ENCODE peak calls at places on chromosomes 2 and 18, in five cellular contexts. N, D, P, G and X are unnamed samples.

GRCh38 chr2:120243211-120243610 is 9.4 kb upstream of the RALB start:
- DNase-seq in N (peak), D (no peak), P (peak), G (no peak), X (no peak)

GRCh38 chr2:196101325-196101981 is 32.8 kb upstream of the DNAH7 start:
- DNase-seq in N (peak), D (no peak), P (peak), G (no peak), X (no peak)

GRCh38 chr2:79530443-79530842 is 17.6 kb downstream of the CTNNA2 start:
- DNase-seq in N (no peak), D (no peak), P (peak), G (no peak), X (no peak)

GRCh38 chr18:24826605-24827004 is 366.2 kb downstream of the HRH4 start:
- DNase-seq in N (no peak), D (no peak), P (no peak), G (no peak), X (no peak)

GRCh38 chr2:120538691-120539420 is 192.9 kb downstream of the INHBB start:
- DNase-seq in N (no peak), D (no peak), P (no peak), G (no peak), X (no peak)

GRCh38 chr2:37654932-37655331 is 16.5 kb downstream of the CDC42EP3 start:
- DNase-seq in N (peak), D (no peak), P (no peak), G (no peak), X (no peak)

GRCh38 chr2:6224267-6224666 is 532.1 kb downstream of the SOX11 start:
- DNase-seq in N (no peak), D (no peak), P (no peak), G (no peak), X (peak)

GRCh38 chr2:160742679-160743078 is 249.1 kb upstream of the RBMS1 start:
- DNase-seq in N (peak), D (no peak), P (peak), G (no peak), X (no peak)

GRCh38 chr2:144267209-144267608 is 252.7 kb downstream of the ZEB2 start:
- DNase-seq in N (no peak), D (no peak), P (no peak), G (no peak), X (no peak)

GRCh38 chr2:142825861-142826260 is 51.6 kb upstream of the KYNU start:
- DNase-seq in N (no peak), D (no peak), P (peak), G (no peak), X (no peak)

GRCh38 chr2:217866457-217866856 is 136.3 kb downstream of the TNS1 start:
- DNase-seq in N (no peak), D (no peak), P (no peak), G (no peak), X (no peak)

GRCh38 chr18:49878567-49878966 is 65.2 kb upstream of the ACAA2 start:
- DNase-seq in N (peak), D (no peak), P (no peak), G (no peak), X (no peak)

GRCh38 chr2:37585295-37585908 is 86.0 kb downstream of the CDC42EP3 start:
- DNase-seq in N (no peak), D (no peak), P (no peak), G (no peak), X (no peak)

GRCh38 chr2:232870766-232871371 is 805 bp downstream of the SNORC start:
- DNase-seq in N (no peak), D (no peak), P (no peak), G (no peak), X (no peak)

GRCh38 chr2:30421551-30422436 is 25.3 kb upstream of the LCLAT1 start:
- DNase-seq in N (peak), D (no peak), P (peak), G (peak), X (no peak)

GRCh38 chr2:132415256-132416079 is 1.1 kb upstream of the GPR39 start:
- DNase-seq in N (peak), D (no peak), P (peak), G (no peak), X (no peak)

GRCh38 chr2:146992466-146992865 is 852.4 kb upstream of the ACVR2A start:
- DNase-seq in N (no peak), D (no peak), P (no peak), G (no peak), X (no peak)

DNA sequence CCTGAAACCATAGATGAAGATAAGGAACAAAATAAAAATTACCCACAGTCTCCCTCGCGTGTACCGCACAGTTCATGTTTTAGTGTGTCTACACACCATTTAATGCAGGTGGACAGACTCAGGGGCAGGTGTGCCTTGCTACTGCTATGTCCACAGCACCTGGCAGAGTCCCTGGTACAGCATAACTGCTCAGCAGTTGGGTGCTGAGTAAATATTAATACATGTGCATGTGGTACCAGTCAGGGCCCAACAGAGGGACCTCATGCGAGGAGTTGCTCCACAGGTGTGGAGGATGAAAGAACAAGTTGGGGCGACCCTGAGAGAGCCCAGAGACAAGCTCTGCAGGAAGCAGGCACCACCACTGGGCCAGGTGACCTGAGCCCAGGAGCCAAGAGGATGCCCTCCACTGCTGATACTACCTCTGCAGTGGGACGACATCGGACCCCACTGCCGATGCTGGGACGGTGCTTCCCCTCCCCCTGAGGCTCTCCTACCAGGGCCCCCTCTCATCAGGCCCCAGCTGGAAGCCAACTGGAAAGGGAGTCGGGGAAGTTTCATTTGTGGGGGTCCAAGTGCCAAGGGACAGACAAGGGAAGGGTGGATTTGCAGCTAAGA is 100.8 kb downstream of the NEDD4L start:
- DNase-seq in N (no peak), D (no peak), P (no peak), G (no peak), X (no peak)
- TF ChIP-seq CTCF in N (no peak), D (no peak), P (no peak), G (no peak), X (no peak)

GRCh38 chr2:46184794-46185583 is 112.2 kb upstream of the EPAS1 start:
- DNase-seq in N (no peak), D (no peak), P (no peak), G (no peak), X (no peak)
- TF ChIP-seq CTCF in N (peak), D (no peak), P (no peak), G (no peak), X (no peak)

GRCh38 chr2:219638217-219638947 is 11.0 kb downstream of the SLC4A3 start:
- DNase-seq in N (no peak), D (no peak), P (no peak), G (no peak), X (no peak)
- TF ChIP-seq CTCF in N (no peak), D (no peak), P (peak), G (no peak), X (no peak)

GRCh38 chr18:26459340-26459739 is 89.0 kb downstream of the KCTD1 start:
- DNase-seq in N (no peak), D (no peak), P (no peak), G (no peak), X (peak)

GRCh38 chr18:26456070-26456491 is 92.3 kb downstream of the KCTD1 start:
- DNase-seq in N (peak), D (no peak), P (no peak), G (no peak), X (peak)

GRCh38 chr18:26457195-26457594 is 91.2 kb downstream of the KCTD1 start:
- DNase-seq in N (no peak), D (no peak), P (no peak), G (no peak), X (peak)

GRCh38 chr18:26458526-26459232 is 89.7 kb downstream of the KCTD1 start:
- DNase-seq in N (peak), D (no peak), P (peak), G (no peak), X (peak)

DNA sequence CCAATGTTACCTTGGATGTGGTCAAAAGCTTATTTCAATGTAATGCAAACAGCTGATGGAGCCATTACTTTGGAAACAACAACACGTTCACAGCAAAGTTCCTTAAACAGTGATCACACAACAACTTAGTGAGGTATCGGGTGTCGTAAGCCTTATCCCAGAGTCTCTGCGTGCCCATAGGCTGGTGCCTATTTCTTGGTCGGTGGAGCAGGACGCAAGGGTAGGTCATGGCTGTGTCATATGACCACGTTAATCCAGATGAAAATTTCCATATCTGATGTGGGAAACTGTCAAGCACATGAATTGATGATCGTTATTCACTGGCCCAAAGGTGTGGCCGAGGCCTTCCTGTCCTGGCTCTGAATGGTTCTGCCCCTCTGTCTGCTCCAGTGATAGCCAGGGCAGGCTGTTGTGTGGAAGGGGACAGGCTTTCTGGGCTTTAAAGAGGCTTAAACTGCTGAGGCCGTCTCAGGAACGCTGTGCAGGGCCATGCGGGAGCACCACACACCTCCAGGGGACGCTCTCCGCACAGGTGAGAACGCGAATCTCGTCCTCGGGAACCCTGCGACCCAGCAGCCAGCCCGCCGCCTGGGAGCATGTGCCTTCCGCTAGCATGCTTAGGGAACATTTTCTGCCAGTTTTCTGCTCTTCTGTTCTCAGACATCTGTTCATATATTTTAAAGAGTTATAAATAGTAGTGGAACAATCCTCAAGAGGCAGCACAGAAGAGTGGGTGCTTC is 90.6 kb downstream of the KCTD1 start:
- DNase-seq in N (no peak), D (no peak), P (no peak), G (no peak), X (peak)
- TF ChIP-seq CTCF in N (peak), D (no peak), P (no peak), G (peak), X (peak)

DNA sequence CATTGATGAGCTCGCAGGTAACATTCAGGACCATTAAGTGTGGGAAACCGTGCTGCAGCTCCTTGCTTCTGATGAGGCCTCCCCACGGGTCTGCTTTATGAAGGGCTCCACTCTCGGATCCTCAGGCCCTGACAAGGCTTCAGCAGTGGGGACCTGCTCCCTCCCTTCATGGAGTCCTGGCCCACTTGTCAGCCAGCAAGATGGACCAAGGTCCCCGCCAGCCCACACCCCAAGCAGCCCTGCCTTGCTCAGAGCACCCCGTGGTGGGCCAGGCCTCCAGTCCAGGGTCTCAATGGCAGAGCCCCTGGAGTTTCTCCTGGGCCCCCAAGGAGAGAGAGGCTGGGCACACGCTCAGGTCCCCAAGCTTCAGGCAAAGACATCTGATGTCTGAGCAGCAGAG is 41.5 kb downstream of the CROCC2 start:
- DNase-seq in N (no peak), D (no peak), P (no peak), G (no peak), X (no peak)
- TF ChIP-seq CTCF in N (no peak), D (no peak), P (no peak), G (no peak), X (no peak)